ENCODE peak calls at places on chromosomes 1 and 21, in four cellular contexts. T, E, M and V are unnamed samples.
A peak's percentile ranks its signal among the peaks of the same experiment; 100 is the strongest.

GRCh38 chr1:112701227-112702066 is 5.5 kb downstream of the RHOC start:
- DNase-seq in T (no peak), E (no peak), M (no peak), V (no peak)

GRCh38 chr1:2414297-2414958 is 2.1 kb upstream of the PEX10 start:
- DNase-seq in T (peak; percentile 33), E (peak; percentile 79), M (peak; percentile 88), V (peak; percentile 79)

GRCh38 chr1:101236546-101237228 is at the start of gene S1PR1:
- DNase-seq in T (no peak), E (peak; percentile 37), M (peak; percentile 88), V (peak; percentile 82)

GRCh38 chr1:109912873-109913272 is 2.2 kb downstream of the CSF1 start:
- DNase-seq in T (no peak), E (no peak), M (no peak), V (no peak)

GRCh38 chr1:10625554-10625953 is 150.8 kb downstream of the PEX14 start:
- DNase-seq in T (no peak), E (no peak), M (no peak), V (no peak)

GRCh38 chr1:227131193-227131592 is 187.1 kb downstream of the CDC42BPA start:
- DNase-seq in T (no peak), E (peak; percentile 83), M (peak; percentile 49), V (no peak)

GRCh38 chr1:31669786-31670582 is 25.3 kb upstream of the PEF1 start:
- DNase-seq in T (no peak), E (peak; percentile 77), M (peak; percentile 65), V (peak; percentile 20)

GRCh38 chr1:204684551-204685235 is 845 bp downstream of the LRRN2 start:
- DNase-seq in T (no peak), E (peak; percentile 43), M (peak; percentile 60), V (no peak)

GRCh38 chr1:206035027-206035426 is 11.3 kb upstream of the CTSE start:
- DNase-seq in T (no peak), E (no peak), M (no peak), V (no peak)

GRCh38 chr1:156663178-156663577 is 14.0 kb downstream of the NES start:
- DNase-seq in T (no peak), E (no peak), M (no peak), V (no peak)

GRCh38 chr1:42952353-42953001 is 6.2 kb downstream of the SLC2A1 start:
- DNase-seq in T (no peak), E (no peak), M (no peak), V (no peak)

GRCh38 chr1:160567858-160568682 is 11.2 kb downstream of the CD84 start:
- DNase-seq in T (no peak), E (no peak), M (no peak), V (peak; percentile 76)

GRCh38 chr1:110696818-110697217 is 22.1 kb upstream of the KCNA3 start:
- DNase-seq in T (no peak), E (no peak), M (no peak), V (no peak)

GRCh38 chr1:164320780-164321683 is 238.0 kb upstream of the PBX1 start:
- DNase-seq in T (no peak), E (no peak), M (peak; percentile 77), V (no peak)

GRCh38 chr1:230130172-230130944 is 63.3 kb downstream of the GALNT2 start:
- DNase-seq in T (no peak), E (no peak), M (no peak), V (no peak)

GRCh38 chr1:222372221-222372620 is 175.7 kb downstream of the HHIPL2 start:
- DNase-seq in T (no peak), E (no peak), M (no peak), V (no peak)

GRCh38 chr1:204398197-204399125 is 13.2 kb downstream of the PPP1R15B start:
- DNase-seq in T (peak; percentile 74), E (peak; percentile 100), M (peak; percentile 97), V (peak; percentile 69)

GRCh38 chr1:116485976-116486375 is 84.8 kb downstream of the CD58 start:
- DNase-seq in T (no peak), E (no peak), M (no peak), V (no peak)

GRCh38 chr1:173478099-173478555 is 992 bp downstream of the PRDX6 start:
- DNase-seq in T (no peak), E (peak; percentile 90), M (peak; percentile 20), V (no peak)

GRCh38 chr1:116966791-116967190 is 34.8 kb upstream of the CD101 start:
- DNase-seq in T (no peak), E (no peak), M (no peak), V (no peak)

GRCh38 chr1:167631987-167632680 is 2.1 kb downstream of the RCSD1 start:
- DNase-seq in T (no peak), E (no peak), M (no peak), V (peak; percentile 38)

GRCh38 chr1:12629521-12629956 is 11.5 kb upstream of the DHRS3 start:
- DNase-seq in T (no peak), E (no peak), M (peak; percentile 87), V (no peak)

GRCh38 chr1:158113759-158114127 is 67.0 kb upstream of the CD1D start:
- DNase-seq in T (no peak), E (no peak), M (no peak), V (no peak)
- H3K4me3 ChIP-seq in T (peak overlapping the region; percentile 63), E (no peak overlapping the region), M (peak overlapping the region; percentile 86), V (no peak overlapping the region)

GRCh38 chr1:212147581-212148033 is 112.1 kb downstream of the DTL start:
- DNase-seq in T (no peak), E (peak; percentile 34), M (no peak), V (no peak)
- H3K27ac ChIP-seq in T (no peak overlapping the region), E (no peak overlapping the region), M (no peak overlapping the region), V (no peak overlapping the region)

GRCh38 chr1:59151860-59152259 is 145.0 kb upstream of the FGGY start:
- DNase-seq in T (no peak), E (no peak), M (no peak), V (no peak)
- H3K4me1 ChIP-seq in T (peaks cover 5% of the 10 kb centered on the region), E (peaks cover 36% of the 10 kb centered on the region), M (peaks cover 26% of the 10 kb centered on the region), V (peaks cover 9% of the 10 kb centered on the region)

GRCh38 chr21:31556662-31557061 is 102.8 kb upstream of the SOD1 start:
- DNase-seq in T (no peak), E (no peak), M (no peak), V (no peak)
- H3K4me3 ChIP-seq in T (no peak overlapping the region), E (no peak overlapping the region), M (peak overlapping the region; percentile 80), V (no peak overlapping the region)